ENCODE peak calls at places on chromosomes 7 and 10, in six cellular contexts. O, D, R, K, I and C are unnamed samples.

GRCh38 chr10:79242620-79243152 is 104.6 kb upstream of the PPIF start:
- DNase-seq in O (no peak), D (no peak), R (no peak), K (no peak), I (no peak), C (no peak)

GRCh38 chr7:104328308-104328969 is at the start of gene LHFPL3:
- DNase-seq in O (no peak), D (no peak), R (no peak), K (no peak), I (no peak), C (no peak)

GRCh38 chr7:121294448-121294992 is 34.3 kb upstream of the WNT16 start:
- DNase-seq in O (no peak), D (no peak), R (no peak), K (no peak), I (no peak), C (no peak)

GRCh38 chr7:103660455-103661371 is 214.7 kb upstream of the SLC26A5 start:
- DNase-seq in O (no peak), D (peak; percentile 100), R (peak; percentile 72), K (no peak), I (no peak), C (no peak)

GRCh38 chr7:2863461-2864066 is 19.5 kb upstream of the GNA12 start:
- DNase-seq in O (peak; percentile 69), D (peak; percentile 89), R (peak; percentile 78), K (peak; percentile 84), I (no peak), C (no peak)

GRCh38 chr10:69890065-69890831 is 88.5 kb downstream of the COL13A1 start:
- DNase-seq in O (no peak), D (no peak), R (no peak), K (no peak), I (no peak), C (no peak)

GRCh38 chr10:100146398-100146797 is 39.4 kb downstream of the ERLIN1 start:
- DNase-seq in O (no peak), D (no peak), R (no peak), K (no peak), I (no peak), C (no peak)

GRCh38 chr7:33981686-33982424 is 76.5 kb downstream of the BMPER start:
- DNase-seq in O (no peak), D (no peak), R (no peak), K (no peak), I (no peak), C (no peak)

GRCh38 chr7:24834150-24834798 is 77.0 kb upstream of the GSDME start:
- DNase-seq in O (no peak), D (no peak), R (no peak), K (no peak), I (no peak), C (no peak)

GRCh38 chr10:112785089-112785488 is 165.0 kb upstream of the TCF7L2 start:
- DNase-seq in O (no peak), D (no peak), R (no peak), K (no peak), I (no peak), C (no peak)
- TF ChIP-seq ZNF274 in O (no peak), D (no peak), R (no peak), K (no peak), I (no peak), C (no peak)

DNA sequence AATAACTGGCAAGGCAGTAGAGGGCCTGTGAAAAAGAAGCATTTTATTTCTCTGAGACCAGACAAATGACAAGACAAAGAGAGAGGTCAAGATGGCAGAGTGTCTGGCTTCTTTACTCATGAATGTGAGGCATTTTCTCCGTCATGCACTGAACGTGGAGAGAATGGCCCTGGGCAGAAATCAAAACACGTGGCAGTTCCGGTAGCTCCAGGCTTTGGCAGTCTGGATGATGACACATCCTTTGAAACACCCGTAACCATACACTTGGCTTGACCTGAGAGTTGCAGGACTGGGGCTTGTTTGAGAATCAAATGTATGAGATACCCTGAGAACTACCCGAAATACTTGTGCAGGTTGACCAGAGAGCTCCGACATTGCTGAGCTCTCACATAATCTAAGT is 537.6 kb downstream of the ACTR3B start:
- DNase-seq in O (no peak), D (no peak), R (no peak), K (no peak), I (no peak), C (no peak)
- TF ChIP-seq YY1 in O (no peak), D (no peak), R (no peak), K (no peak), I (no peak), C (no peak)

DNA sequence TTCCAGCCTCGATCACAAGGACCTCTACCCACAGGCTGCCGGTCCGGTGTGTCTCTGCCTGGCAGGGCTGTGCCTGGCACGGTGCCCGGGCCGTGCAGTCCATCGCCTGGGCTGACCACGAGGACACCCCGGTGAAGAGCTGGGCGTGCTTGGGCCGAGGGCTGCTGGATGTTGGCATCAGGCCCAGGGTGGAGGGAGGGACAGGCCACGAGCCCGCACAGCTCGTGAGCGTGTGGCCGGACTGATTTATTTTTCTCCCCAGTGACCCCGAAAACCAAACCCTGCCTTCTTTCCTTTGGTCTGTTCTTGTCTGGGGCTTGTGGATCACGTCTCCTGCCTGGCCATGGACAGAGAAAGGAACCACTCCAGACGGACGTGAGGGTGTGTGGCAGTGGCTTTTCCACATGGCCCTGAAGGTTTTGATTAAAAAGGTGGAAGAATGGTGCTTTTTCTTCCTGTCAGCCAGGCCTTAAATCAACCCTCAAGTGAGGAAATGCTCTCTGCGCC is 130.2 kb downstream of the RGS10 start:
- DNase-seq in O (no peak), D (no peak), R (no peak), K (no peak), I (no peak), C (no peak)
- H3K9ac ChIP-seq in O (no peak overlapping the region), D (no peak overlapping the region), R (no peak overlapping the region), K (no peak overlapping the region), I (no peak overlapping the region), C (no peak overlapping the region)

GRCh38 chr10:62133618-62134017 is 135.0 kb downstream of the RTKN2 start:
- DNase-seq in O (no peak), D (no peak), R (no peak), K (peak; percentile 30), I (no peak), C (no peak)

GRCh38 chr10:62130948-62131347 is 137.7 kb downstream of the RTKN2 start:
- DNase-seq in O (no peak), D (no peak), R (no peak), K (no peak), I (no peak), C (no peak)

GRCh38 chr10:62131724-62132123 is 136.9 kb downstream of the RTKN2 start:
- DNase-seq in O (no peak), D (no peak), R (no peak), K (no peak), I (no peak), C (no peak)

DNA sequence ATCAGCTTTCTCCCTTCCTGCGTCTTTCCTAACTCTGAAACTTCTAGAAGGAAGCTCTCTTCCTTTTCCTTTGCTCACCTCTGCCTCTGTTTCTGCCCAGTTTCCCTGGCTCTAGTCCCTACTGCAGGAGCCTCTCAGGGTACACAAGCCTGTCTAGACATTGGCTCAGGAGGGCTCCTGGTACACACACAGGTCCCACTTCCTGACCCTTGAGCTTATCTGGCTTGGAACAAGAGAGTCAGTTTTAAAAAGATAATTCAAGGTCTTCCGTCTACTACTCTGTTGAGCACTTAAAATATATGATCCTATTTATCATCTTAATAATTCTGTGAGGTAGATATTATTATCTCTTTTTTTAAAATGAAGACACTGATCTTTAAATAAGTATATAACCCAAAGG is 140.7 kb downstream of the RTKN2 start:
- DNase-seq in O (no peak), D (no peak), R (peak; percentile 19), K (no peak), I (no peak), C (no peak)
- TF ChIP-seq ZNF274 in O (no peak), D (no peak), R (no peak), K (no peak), I (no peak), C (no peak)

GRCh38 chr10:8511026-8511425 is 456.5 kb downstream of the GATA3 start:
- DNase-seq in O (no peak), D (no peak), R (no peak), K (no peak), I (no peak), C (peak; percentile 46)

GRCh38 chr10:8510471-8510870 is 456.0 kb downstream of the GATA3 start:
- DNase-seq in O (no peak), D (no peak), R (no peak), K (no peak), I (no peak), C (no peak)

GRCh38 chr10:8513155-8514147 is 459.0 kb downstream of the GATA3 start:
- DNase-seq in O (no peak), D (no peak), R (peak; percentile 20), K (no peak), I (peak; percentile 9), C (no peak)

GRCh38 chr10:8504436-8504977 is 450.0 kb downstream of the GATA3 start:
- DNase-seq in O (no peak), D (no peak), R (no peak), K (no peak), I (no peak), C (no peak)

DNA sequence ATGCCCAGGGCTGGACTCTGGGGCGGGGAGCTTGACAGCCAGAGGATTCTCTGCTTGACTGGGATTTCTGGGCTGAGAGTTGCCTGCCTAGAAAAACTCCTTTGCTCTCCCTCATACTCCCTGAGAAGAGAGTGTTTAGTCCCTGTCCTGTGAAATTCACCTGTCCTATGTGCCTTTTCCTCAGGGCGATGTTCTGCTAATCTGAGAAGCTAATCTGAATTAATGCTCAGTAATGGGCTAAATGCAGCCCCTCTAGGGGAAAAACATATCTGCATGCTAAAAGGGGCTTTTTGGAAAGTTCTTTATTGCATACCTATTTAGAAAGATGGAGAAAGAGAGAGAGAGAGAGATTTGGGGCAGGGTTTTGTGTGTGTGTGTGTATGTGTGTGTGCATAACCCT is 454.4 kb downstream of the GATA3 start:
- DNase-seq in O (no peak), D (no peak), R (no peak), K (no peak), I (no peak), C (no peak)
- TF ChIP-seq YY1 in O (no peak), D (no peak), R (no peak), K (no peak), I (no peak), C (no peak)

DNA sequence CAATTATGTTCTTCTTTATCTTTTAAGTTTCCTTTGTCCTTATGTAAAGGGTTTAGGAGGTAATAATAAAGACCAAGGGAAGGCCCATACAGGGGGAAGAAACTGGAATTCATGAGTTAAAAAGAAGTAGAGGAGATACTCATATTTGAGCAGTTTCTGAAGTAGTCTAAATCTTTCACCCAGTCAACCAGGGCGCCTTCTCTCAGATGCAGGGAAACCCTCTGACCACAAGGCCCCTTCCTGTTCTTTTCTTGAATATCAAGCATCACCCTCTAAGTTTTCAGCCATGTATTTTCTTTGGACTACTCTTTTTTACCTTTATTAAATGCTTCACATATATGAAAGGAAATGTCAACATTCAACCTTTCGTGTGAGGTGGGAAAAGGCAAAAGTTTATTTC is 630.8 kb downstream of the SUGCT start:
- DNase-seq in O (no peak), D (no peak), R (no peak), K (no peak), I (no peak), C (no peak)
- H3K9ac ChIP-seq in O (no peak overlapping the region), D (no peak overlapping the region), R (no peak overlapping the region), K (no peak overlapping the region), I (no peak overlapping the region), C (no peak overlapping the region)

GRCh38 chr7:7968544-7969305 is at the start of gene GLCCI1:
- DNase-seq in O (peak; percentile 92), D (peak; percentile 95), R (peak; percentile 98), K (peak; percentile 98), I (peak; percentile 79), C (peak; percentile 98)
- TF ChIP-seq ZNF274 in O (no peak), D (peak; percentile 70), R (no peak), K (no peak), I (no peak), C (no peak)

GRCh38 chr10:123103944-123104343 is 31.8 kb upstream of the HMX3 start:
- DNase-seq in O (no peak), D (no peak), R (no peak), K (no peak), I (no peak), C (no peak)
- TF ChIP-seq YY1 in O (no peak), D (no peak), R (no peak), K (no peak), I (no peak), C (no peak)